ENCODE peak calls at places on chromosomes 16 and 17, in nine cellular contexts. X is tibial artery; W is neural progenitor cell; F is GM23248; V is effector memory CD4-positive, alpha-beta T cell; C is stomach; D is heart left ventricle; O is ascending aorta; G is lower lobe of right lung. S is an unnamed sample.
A peak's percentile ranks its signal among the peaks of the same experiment; 100 is the strongest.

GRCh38 chr17:45222273-45222993 is 748 bp downstream of the FMNL1 start:
- DNase-seq in X (peak; percentile 69), W (peak; percentile 30), F (no peak), V (no peak), C (no peak), D (no peak), O (no peak), G (no peak), S (no peak)

GRCh38 chr16:21645261-21645721 is 7.1 kb downstream of the IGSF6 start:
- DNase-seq in X (no peak), W (no peak), F (peak; percentile 60), V (no peak), C (no peak), D (no peak), O (no peak), G (no peak), S (no peak)

GRCh38 chr17:45038771-45039634 is 12.4 kb downstream of the DCAKD start:
- DNase-seq in X (no peak), W (no peak), F (no peak), V (no peak), C (no peak), D (no peak), O (no peak), G (no peak), S (peak; percentile 93)

GRCh38 chr16:19559242-19559910 is 3.9 kb downstream of the VPS35L start:
- DNase-seq in X (no peak), W (peak; percentile 71), F (peak; percentile 79), V (no peak), C (no peak), D (no peak), O (no peak), G (no peak), S (peak; percentile 8)

GRCh38 chr16:19785512-19786130 is 67.5 kb downstream of the IQCK start:
- DNase-seq in X (no peak), W (no peak), F (no peak), V (no peak), C (no peak), D (no peak), O (no peak), G (no peak), S (no peak)

GRCh38 chr16:11004957-11005610 is 60.7 kb downstream of the CLEC16A start:
- DNase-seq in X (no peak), W (no peak), F (peak; percentile 89), V (no peak), C (no peak), D (no peak), O (no peak), G (no peak), S (no peak)

GRCh38 chr17:28395426-28395825 is 10.6 kb downstream of the SLC46A1 start:
- DNase-seq in X (no peak), W (no peak), F (no peak), V (no peak), C (no peak), D (no peak), O (no peak), G (no peak), S (no peak)

GRCh38 chr16:546909-547770 is 13.1 kb upstream of the PRR35 start:
- DNase-seq in X (no peak), W (peak; percentile 82), F (peak; percentile 69), V (peak; percentile 19), C (peak; percentile 78), D (peak; percentile 85), O (no peak), G (peak; percentile 78), S (no peak)

GRCh38 chr17:57593739-57594462 is 151.2 kb downstream of the CCDC182 start:
- DNase-seq in X (no peak), W (no peak), F (no peak), V (no peak), C (no peak), D (no peak), O (no peak), G (no peak), S (no peak)
- H3K27ac ChIP-seq in X (no peak overlapping the region), W (no peak overlapping the region), F (no peak overlapping the region), V (no peak overlapping the region), C (no peak overlapping the region), D (no peak overlapping the region), O (no peak overlapping the region), G (no peak overlapping the region), S (no peak overlapping the region)

DNA sequence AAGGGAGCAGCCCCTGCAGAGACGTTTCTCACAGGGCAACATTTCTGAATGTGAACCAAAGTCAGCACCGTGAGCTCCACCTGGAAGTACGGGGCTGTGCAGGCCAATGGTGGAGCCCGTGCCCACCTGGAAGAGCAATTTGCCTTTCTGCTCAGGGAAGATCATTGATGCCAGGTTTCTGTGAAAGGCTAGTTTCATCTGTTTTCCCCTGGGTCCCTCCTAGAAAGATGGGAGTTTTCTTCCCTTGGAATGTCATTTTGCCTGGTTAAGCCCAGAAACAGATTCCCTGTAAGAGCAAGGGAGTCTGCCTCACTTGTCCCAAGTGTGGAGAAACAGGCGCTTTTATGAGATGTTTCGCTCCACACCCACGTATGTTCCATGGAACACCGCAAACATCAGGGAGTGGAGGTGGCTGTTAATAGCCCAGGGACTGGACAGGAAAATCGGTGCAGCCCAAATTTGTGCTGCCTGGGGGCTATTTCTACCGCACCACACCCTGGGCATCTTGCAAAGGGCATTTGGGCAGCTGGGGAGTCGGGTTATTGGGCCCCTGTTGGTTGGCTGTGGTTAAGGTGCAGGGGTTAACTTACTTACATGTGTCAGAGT is 2.6 kb downstream of the SLC6A4 start:
- DNase-seq in X (no peak), W (no peak), F (no peak), V (no peak), C (no peak), D (no peak), O (peak; percentile 46), G (no peak), S (no peak)
- H3K4me1 ChIP-seq in X (peaks cover 25% of the 10 kb centered on the region), W (peaks cover 20% of the 10 kb centered on the region), F (peaks cover 12% of the 10 kb centered on the region), V (peaks cover 19% of the 10 kb centered on the region), C (peaks cover 31% of the 10 kb centered on the region), D (peaks cover 23% of the 10 kb centered on the region), O (no peaks in the 10 kb centered on the region), G (peaks cover 26% of the 10 kb centered on the region), S (no peaks in the 10 kb centered on the region)

GRCh38 chr17:57782051-57782490 is 37.0 kb upstream of the CCDC182 start:
- DNase-seq in X (no peak), W (peak; percentile 20), F (no peak), V (no peak), C (no peak), D (no peak), O (no peak), G (no peak), S (peak; percentile 35)

GRCh38 chr17:57783338-57783742 is 38.2 kb upstream of the CCDC182 start:
- DNase-seq in X (no peak), W (peak; percentile 93), F (peak; percentile 52), V (peak; percentile 22), C (peak; percentile 80), D (peak; percentile 87), O (peak; percentile 81), G (peak; percentile 81), S (peak; percentile 83)

GRCh38 chr17:57784226-57784895 is 39.3 kb upstream of the CCDC182 start:
- DNase-seq in X (no peak), W (no peak), F (no peak), V (no peak), C (no peak), D (no peak), O (no peak), G (no peak), S (no peak)

GRCh38 chr17:57782642-57783337 is 37.7 kb upstream of the CCDC182 start:
- DNase-seq in X (no peak), W (peak; percentile 65), F (no peak), V (no peak), C (no peak), D (no peak), O (no peak), G (no peak), S (peak; percentile 88)

GRCh38 chr17:57785032-57785431 is 39.9 kb upstream of the CCDC182 start:
- DNase-seq in X (no peak), W (no peak), F (no peak), V (no peak), C (no peak), D (peak; percentile 77), O (no peak), G (no peak), S (no peak)
- H3K27ac ChIP-seq in X (no peak overlapping the region), W (no peak overlapping the region), F (no peak overlapping the region), V (no peak overlapping the region), C (no peak overlapping the region), D (peak overlapping the region; percentile 31), O (no peak overlapping the region), G (no peak overlapping the region), S (no peak overlapping the region)

GRCh38 chr17:57921342-57921741 is 33.9 kb downstream of the CUEDC1 start:
- DNase-seq in X (peak; percentile 83), W (no peak), F (peak; percentile 32), V (no peak), C (no peak), D (no peak), O (no peak), G (no peak), S (no peak)
- H3K4me1 ChIP-seq in X (peaks cover 30% of the 10 kb centered on the region), W (peaks cover 81% of the 10 kb centered on the region), F (peaks cover 17% of the 10 kb centered on the region), V (no peaks in the 10 kb centered on the region), C (peaks cover 43% of the 10 kb centered on the region), D (peaks cover 78% of the 10 kb centered on the region), O (peaks cover 7% of the 10 kb centered on the region), G (peaks cover 48% of the 10 kb centered on the region), S (peaks cover 67% of the 10 kb centered on the region)

DNA sequence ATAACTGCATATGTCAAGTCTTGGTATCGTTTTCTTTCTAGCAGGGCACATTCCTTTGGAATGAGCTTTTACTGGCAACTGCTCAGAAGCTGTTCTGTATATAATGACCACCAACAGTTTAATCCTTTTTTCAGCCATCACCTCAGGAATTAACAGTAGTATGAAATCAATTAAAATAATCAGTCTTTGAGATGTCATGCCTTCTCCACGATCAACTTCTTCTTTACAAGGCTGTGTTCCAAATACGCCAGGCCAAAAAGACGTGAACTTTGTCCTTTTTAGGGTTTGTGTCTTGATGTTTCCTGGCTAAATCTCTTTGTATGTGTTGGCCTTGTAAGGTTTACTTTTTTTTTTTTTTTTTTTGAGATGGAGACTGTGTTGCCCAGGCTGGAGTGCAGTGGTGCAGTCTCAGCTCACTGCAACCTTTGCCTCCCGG is 54.9 kb downstream of the ABCC1 start:
- DNase-seq in X (no peak), W (no peak), F (peak; percentile 82), V (no peak), C (no peak), D (no peak), O (no peak), G (no peak), S (peak; percentile 30)
- H3K27ac ChIP-seq in X (peak overlapping the region; percentile 50), W (no peak overlapping the region), F (peak overlapping the region; percentile 76), V (no peak overlapping the region), C (no peak overlapping the region), D (peak overlapping the region; percentile 28), O (peak overlapping the region; percentile 83), G (no peak overlapping the region), S (peak overlapping the region; percentile 71)

DNA sequence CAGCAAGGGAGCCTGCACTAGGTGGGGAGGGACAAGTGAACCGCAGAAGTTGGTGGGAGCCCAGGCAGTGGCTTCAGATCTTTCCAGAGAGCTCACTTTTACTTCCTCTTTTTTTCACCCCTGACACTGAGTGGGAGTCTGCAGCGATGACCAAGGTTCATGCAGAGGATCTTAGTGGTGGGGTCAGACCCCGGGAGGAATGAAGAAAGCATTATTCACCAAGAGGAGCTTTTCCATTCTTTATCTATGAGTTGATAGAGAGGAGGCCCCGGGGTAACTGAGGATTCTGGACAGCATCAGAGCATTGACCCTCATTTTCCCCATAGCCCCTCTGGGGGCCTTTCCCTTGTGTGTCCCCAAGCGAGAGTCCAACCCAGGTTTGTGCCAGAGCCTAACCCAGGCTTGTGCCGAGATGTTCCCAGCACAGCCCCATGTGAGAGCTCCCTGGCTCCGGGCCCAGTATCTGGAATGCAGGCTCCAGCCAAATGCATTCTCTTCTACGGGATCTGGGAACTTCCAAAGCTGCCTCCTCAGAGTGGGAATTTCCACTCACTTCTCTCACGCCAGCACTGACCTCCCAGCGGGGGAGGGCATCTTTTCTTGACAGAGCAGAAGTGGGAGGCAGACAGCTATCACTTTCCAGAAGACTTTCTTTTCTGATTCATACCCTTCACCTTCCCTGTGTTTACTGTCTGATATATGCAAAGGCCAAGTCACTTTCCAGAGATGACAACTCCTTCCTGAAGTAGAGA is 2.8 kb upstream of the CCL2 start:
- DNase-seq in X (peak; percentile 97), W (no peak), F (peak; percentile 88), V (no peak), C (peak; percentile 75), D (peak; percentile 96), O (peak; percentile 97), G (peak; percentile 87), S (peak; percentile 61)
- H3K4me1 ChIP-seq in X (peaks cover 86% of the 10 kb centered on the region), W (peaks cover 13% of the 10 kb centered on the region), F (peaks cover 75% of the 10 kb centered on the region), V (no peaks in the 10 kb centered on the region), C (peaks cover 23% of the 10 kb centered on the region), D (peaks cover 84% of the 10 kb centered on the region), O (peaks cover 55% of the 10 kb centered on the region), G (peaks cover 92% of the 10 kb centered on the region), S (peaks cover 36% of the 10 kb centered on the region)